ENCODE peak calls at places on chromosomes 3 and 15, in six cellular contexts. C is neural progenitor cell, U is GM23338, I is PC-3, H is GM23248, N is SK-N-SH. W is an unnamed sample. For H3F3A, the result is how much of the 10 kb centered on the place peaks cover.

GRCh38 chr3:15065550-15066007 is 464 bp upstream of the MRPS25 start:
- DNase-seq in N (no peak), I (no peak), C (no peak), H (no peak), U (peak), W (no peak)

GRCh38 chr3:14440531-14441239 is 38.3 kb downstream of the SLC6A6 start:
- DNase-seq in H (no peak), N (peak), U (peak), I (peak), C (peak), W (no peak)

GRCh38 chr3:100865442-100865841 is 127.8 kb downstream of the ABI3BP start:
- DNase-seq in I (peak), U (no peak), C (no peak), H (no peak), N (no peak), W (no peak)

GRCh38 chr15:90871716-90872480 is 3.5 kb downstream of the FURIN start:
- DNase-seq in I (no peak), C (peak), H (peak), U (peak), N (peak), W (peak)

GRCh38 chr15:73283341-73283962 is 85.3 kb downstream of the HCN4 start:
- DNase-seq in H (peak), U (no peak), N (no peak), I (no peak), C (no peak), W (no peak)

GRCh38 chr3:52046186-52046913 is 10.0 kb downstream of the DUSP7 start:
- DNase-seq in H (peak), U (no peak), I (peak), C (no peak), N (peak), W (no peak)

GRCh38 chr3:183087184-183087583 is 12.1 kb downstream of the MCCC1 start:
- DNase-seq in H (no peak), U (no peak), C (no peak), N (no peak), I (no peak), W (no peak)

GRCh38 chr15:70672081-70672480 is 91.3 kb downstream of the UACA start:
- DNase-seq in U (no peak), C (no peak), H (no peak), I (no peak), N (no peak), W (peak)

GRCh38 chr15:99153026-99153535 is 48.2 kb downstream of the SYNM start:
- DNase-seq in H (no peak), I (no peak), N (no peak), U (no peak), C (no peak), W (no peak)

GRCh38 chr15:71201471-71201870 is 86.2 kb downstream of the THSD4 start:
- DNase-seq in H (no peak), U (no peak), I (no peak), N (no peak), C (no peak), W (no peak)

GRCh38 chr15:94580186-94580585 is 348.8 kb downstream of the MCTP2 start:
- DNase-seq in I (no peak), U (no peak), N (peak), C (no peak), H (no peak), W (no peak)

GRCh38 chr3:101512521-101513418 is at the start of gene SENP7:
- DNase-seq in I (peak), C (peak), N (peak), H (peak), U (peak), W (peak)

GRCh38 chr15:60626051-60626450 is 147.1 kb upstream of the ICE2 start:
- DNase-seq in C (no peak), U (no peak), H (no peak), N (no peak), I (no peak), W (no peak)

GRCh38 chr3:27312044-27312668 is 57.0 kb downstream of the NEK10 start:
- DNase-seq in N (peak), U (peak), H (peak), I (peak), C (peak), W (peak)

GRCh38 chr3:36919439-36920160 is 25.3 kb downstream of the TRANK1 start:
- DNase-seq in H (no peak), C (no peak), I (no peak), N (no peak), U (no peak), W (no peak)

GRCh38 chr15:77621847-77622211 is 10.9 kb downstream of the LINGO1 start:
- DNase-seq in U (no peak), H (no peak), N (no peak), I (no peak), C (no peak), W (no peak)

GRCh38 chr3:194273396-194274310 is 77.5 kb downstream of the CPN2 start:
- DNase-seq in C (no peak), U (no peak), I (no peak), N (peak), H (no peak), W (no peak)
- H3F3A ChIP-seq in C (half or more), U (under half), I (under half), N (under half), H (under half), W (under half)

GRCh38 chr3:21330293-21330692 is 420.7 kb downstream of the ZNF385D start:
- DNase-seq in I (peak), H (no peak), N (no peak), C (no peak), U (no peak), W (peak)
- H2AFZ ChIP-seq in I (peak), H (no peak), N (no peak), C (no peak), U (no peak), W (no peak)

GRCh38 chr3:194885766-194886165 is 200.1 kb downstream of the FAM43A start:
- DNase-seq in U (no peak), I (no peak), C (no peak), N (no peak), H (no peak), W (no peak)
- TF ChIP-seq EZH2phosphoT487 in U (no peak), I (no peak), C (no peak), N (no peak), H (no peak), W (no peak)

GRCh38 chr3:187736418-187736871 is 8.8 kb downstream of the BCL6 start:
- DNase-seq in U (peak), H (peak), C (no peak), N (no peak), I (peak), W (no peak)
- H3F3A ChIP-seq in U (under half), H (under half), C (under half), N (under half), I (under half), W (under half)

GRCh38 chr3:115671761-115672455 is 48.6 kb downstream of the GAP43 start:
- DNase-seq in I (no peak), H (no peak), U (no peak), C (no peak), N (no peak), W (peak)

GRCh38 chr3:115666081-115666480 is 42.8 kb downstream of the GAP43 start:
- DNase-seq in C (no peak), N (no peak), H (no peak), U (no peak), I (no peak), W (no peak)

GRCh38 chr3:115663414-115663813 is 40.1 kb downstream of the GAP43 start:
- DNase-seq in I (no peak), C (no peak), U (no peak), H (no peak), N (no peak), W (no peak)

GRCh38 chr3:115670911-115671310 is 47.6 kb downstream of the GAP43 start:
- DNase-seq in C (no peak), N (no peak), H (no peak), U (no peak), I (no peak), W (no peak)

GRCh38 chr3:115667175-115668065 is 44.1 kb downstream of the GAP43 start:
- DNase-seq in H (peak), I (no peak), N (no peak), U (peak), C (peak), W (no peak)
- H2AFZ ChIP-seq in H (no peak), I (no peak), N (no peak), U (no peak), C (peak), W (no peak)

GRCh38 chr15:42273900-42274692 is 863 bp upstream of the TMEM87A start:
- DNase-seq in N (peak), C (peak), U (peak), I (peak), H (peak), W (peak)

GRCh38 chr15:42270551-42270950 is 2.5 kb upstream of the GANC start:
- DNase-seq in I (peak), H (peak), C (no peak), N (no peak), U (no peak), W (no peak)

GRCh38 chr15:42273099-42273899 is at the start of the genes GANC and TMEM87A:
- DNase-seq in H (peak), U (peak), I (peak), C (peak), N (peak), W (peak)

GRCh38 chr15:42272768-42273098 is 268 bp upstream of the GANC start:
- DNase-seq in U (peak), H (no peak), C (no peak), I (no peak), N (no peak), W (no peak)

DNA sequence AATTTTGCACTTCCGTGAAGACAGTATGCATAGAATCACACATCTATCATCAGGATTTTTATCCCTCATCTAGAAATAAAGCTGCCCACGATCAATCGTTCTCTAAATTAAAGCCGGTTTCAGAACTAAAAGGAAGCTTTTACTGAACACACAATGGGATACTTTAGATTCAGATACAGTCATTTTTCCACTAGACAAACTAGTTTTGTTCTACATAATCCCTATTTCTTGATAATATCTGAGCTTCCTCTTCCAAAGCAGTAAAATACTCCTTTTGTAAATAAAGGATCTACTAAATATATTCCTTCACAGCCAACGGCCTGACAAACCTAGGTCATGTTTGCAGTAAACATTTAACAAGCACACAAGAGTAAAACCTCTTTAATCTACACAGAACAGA is 2.0 kb upstream of the GANC start:
- DNase-seq in N (no peak), I (peak), H (peak), U (no peak), C (no peak), W (no peak)
- TF ChIP-seq EZH2phosphoT487 in N (no peak), I (no peak), H (no peak), U (no peak), C (no peak), W (no peak)

GRCh38 chr3:187966636-187967035 is 187.3 kb upstream of the LPP start:
- DNase-seq in H (no peak), N (no peak), C (no peak), U (no peak), I (no peak), W (no peak)
- H3F3A ChIP-seq in H (under half), N (under half), C (under half), U (under half), I (under half), W (under half)